ENCODE peak calls at places on chromosomes 5 and 9, in six cellular contexts. J is H9, Z is astrocyte, H is K562, K is SK-N-SH, V is psoas muscle. F is an unnamed sample. For H3K4me1 and H3K27me3, the result is how much of the 10 kb centered on the place peaks cover.

GRCh38 chr5:37755581-37755980 is 84.3 kb downstream of the GDNF start:
- DNase-seq in K (no peak), Z (no peak), V (no peak), H (no peak), J (no peak), F (no peak)

GRCh38 chr5:108432024-108432423 is 50.1 kb upstream of the FBXL17 start:
- DNase-seq in V (no peak), Z (peak), K (no peak), J (no peak), H (no peak), F (peak)

GRCh38 chr5:85000671-85001070 is 616.0 kb upstream of the EDIL3 start:
- DNase-seq in H (no peak), J (no peak), Z (peak), V (no peak), K (no peak), F (peak)

GRCh38 chr5:74231697-74232096 is 408.8 kb downstream of the ENC1 start:
- DNase-seq in V (no peak), H (no peak), Z (peak), K (no peak), J (no peak), F (no peak)

GRCh38 chr5:160166069-160166972 is 47.1 kb upstream of the PWWP2A start:
- DNase-seq in J (peak), Z (no peak), K (no peak), V (no peak), H (no peak), F (no peak)

GRCh38 chr9:13568446-13568845 is 289.0 kb upstream of the MPDZ start:
- DNase-seq in V (peak), J (no peak), Z (peak), H (no peak), K (no peak), F (no peak)

GRCh38 chr9:95874303-95874988 is 1.0 kb upstream of the ERCC6L2 start:
- DNase-seq in Z (peak), V (no peak), H (no peak), J (no peak), K (peak), F (no peak)

GRCh38 chr9:129463477-129463876 is 157.4 kb downstream of the C9orf50 start:
- DNase-seq in K (no peak), J (no peak), Z (no peak), V (no peak), H (no peak), F (no peak)

GRCh38 chr5:108615216-108615615 is 132.5 kb upstream of the FER start:
- DNase-seq in J (no peak), Z (no peak), H (no peak), V (no peak), K (no peak), F (no peak)

GRCh38 chr9:115250646-115251045 is 132.7 kb upstream of the TNC start:
- DNase-seq in K (no peak), J (peak), H (no peak), Z (peak), V (no peak), F (peak)

GRCh38 chr9:87140605-87141109 is 193.4 kb upstream of the GAS1 start:
- DNase-seq in H (no peak), J (no peak), K (no peak), V (no peak), Z (no peak), F (no peak)

GRCh38 chr5:30930736-30931135 is 262.8 kb upstream of the CDH6 start:
- DNase-seq in H (no peak), K (no peak), Z (peak), J (no peak), V (no peak), F (no peak)

GRCh38 chr5:22908129-22908528 is 55.0 kb upstream of the CDH12 start:
- DNase-seq in V (no peak), H (no peak), J (no peak), Z (no peak), K (no peak), F (peak)

GRCh38 chr9:135907006-135907434 is 326 bp downstream of the CAMSAP1 start:
- DNase-seq in K (no peak), Z (no peak), J (no peak), V (no peak), H (no peak), F (no peak)

GRCh38 chr9:135906291-135907005 is 898 bp downstream of the CAMSAP1 start:
- DNase-seq in V (no peak), K (peak), Z (peak), J (no peak), H (peak), F (peak)

GRCh38 chr9:135909371-135909770 is 2.0 kb upstream of the CAMSAP1 start:
- DNase-seq in J (no peak), Z (no peak), H (no peak), K (no peak), V (no peak), F (no peak)

GRCh38 chr9:135908334-135909204 is 1.2 kb upstream of the CAMSAP1 start:
- DNase-seq in H (no peak), J (no peak), K (no peak), Z (no peak), V (no peak), F (no peak)

GRCh38 chr9:135907446-135908333 is at the start of gene CAMSAP1:
- DNase-seq in Z (peak), H (peak), K (peak), V (peak), J (peak), F (no peak)
- H3K4me1 ChIP-seq in Z (under half), H (under half), K (under half), V (under half), J (under half), F (under half)

GRCh38 chr9:36842560-36843530 is 191.2 kb downstream of the PAX5 start:
- DNase-seq in K (peak), J (no peak), Z (no peak), H (no peak), V (no peak), F (no peak)

GRCh38 chr9:36840895-36841536 is 193.1 kb downstream of the PAX5 start:
- DNase-seq in V (peak), K (no peak), H (no peak), Z (no peak), J (no peak), F (no peak)

GRCh38 chr9:36836486-36836885 is 197.6 kb downstream of the PAX5 start:
- DNase-seq in K (no peak), V (no peak), H (no peak), Z (no peak), J (no peak), F (no peak)

GRCh38 chr9:36837431-36838405 is 196.3 kb downstream of the PAX5 start:
- DNase-seq in K (no peak), H (no peak), J (no peak), V (no peak), Z (no peak), F (no peak)

DNA sequence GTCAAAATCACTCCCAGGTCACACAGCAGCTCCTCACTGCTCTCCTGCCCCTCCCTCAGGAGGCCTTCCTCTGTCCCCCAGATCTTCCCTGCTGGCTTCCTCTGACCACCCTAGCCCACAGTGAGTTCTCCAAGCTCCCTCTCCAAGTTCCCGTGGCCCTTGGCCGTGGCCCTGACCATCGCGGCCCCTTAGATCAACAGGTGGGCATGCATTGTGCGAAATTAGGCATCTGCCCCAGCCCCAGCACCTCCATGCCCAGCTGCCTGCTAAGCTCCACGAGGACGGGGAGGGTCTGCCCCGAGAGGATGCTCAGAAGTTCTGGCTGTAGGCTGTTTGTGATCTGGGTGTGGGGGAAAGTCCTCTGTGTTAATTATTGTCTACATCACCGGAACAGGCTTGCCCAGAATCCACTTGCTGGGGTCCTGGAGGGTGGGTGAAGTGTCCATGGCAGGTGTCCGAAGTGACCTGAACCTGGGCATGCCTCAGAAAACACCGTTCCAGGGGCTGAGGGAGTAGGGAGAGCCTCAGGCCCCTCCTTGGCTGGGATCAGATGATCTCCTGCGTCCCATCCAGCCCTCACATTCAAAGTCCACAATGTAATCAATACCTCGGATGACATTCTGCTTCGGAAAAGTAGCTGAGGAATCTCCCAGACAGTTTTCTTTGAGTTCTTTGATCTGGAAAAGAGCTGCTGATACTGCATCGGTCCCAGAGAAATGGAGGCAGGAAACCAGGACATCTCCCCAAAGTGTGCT is 194.8 kb downstream of the PAX5 start:
- DNase-seq in Z (no peak), H (no peak), J (no peak), K (no peak), V (no peak), F (no peak)
- H3K27me3 ChIP-seq in Z (under half), H (under half), J (under half), K (under half), V (under half), F (under half)

DNA sequence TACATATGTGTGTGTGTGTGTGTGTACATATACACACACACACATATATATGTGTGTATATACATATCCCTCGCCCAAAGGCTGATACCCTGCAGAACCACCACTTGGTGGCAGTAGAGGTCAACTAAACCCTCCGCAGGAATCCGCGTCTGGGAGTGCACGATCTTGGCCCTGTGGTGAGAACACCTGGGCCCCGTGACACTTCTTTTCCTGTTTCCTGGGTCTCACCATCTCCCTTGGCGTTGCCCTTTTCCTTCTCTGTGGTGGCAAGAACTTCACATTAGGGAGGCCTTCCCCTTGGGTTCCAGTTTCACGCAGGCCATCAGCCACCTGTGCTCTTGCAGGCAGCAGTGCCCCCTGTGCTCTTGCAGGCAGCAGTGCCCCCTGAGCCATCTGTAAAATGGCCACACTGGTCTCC is 8.2 kb downstream of the IL9 start:
- DNase-seq in Z (peak), V (peak), J (peak), H (peak), K (peak), F (peak)
- TF ChIP-seq CTCF in Z (peak), V (peak), J (peak), H (peak), K (peak), F (peak)

GRCh38 chr9:136567651-136568287 is 21.9 kb upstream of the NOTCH1 start:
- DNase-seq in K (no peak), V (peak), H (peak), Z (peak), J (peak), F (peak)

GRCh38 chr9:136566899-136567298 is 21.1 kb upstream of the NOTCH1 start:
- DNase-seq in V (peak), K (peak), H (no peak), J (no peak), Z (no peak), F (no peak)

GRCh38 chr9:136570191-136570845 is 24.5 kb upstream of the NOTCH1 start:
- DNase-seq in V (peak), Z (no peak), J (no peak), K (no peak), H (no peak), F (no peak)

GRCh38 chr9:136569526-136570148 is 23.8 kb upstream of the NOTCH1 start:
- DNase-seq in J (no peak), K (no peak), Z (no peak), V (peak), H (no peak), F (no peak)

GRCh38 chr9:136568288-136569081 is 22.6 kb upstream of the NOTCH1 start:
- DNase-seq in J (no peak), V (no peak), H (no peak), Z (no peak), K (no peak), F (no peak)
- H3K4me1 ChIP-seq in J (under half), V (under half), H (under half), Z (half or more), K (under half), F (under half)

GRCh38 chr9:88828492-88828974 is 162.7 kb upstream of the S1PR3 start:
- DNase-seq in K (peak), H (no peak), V (no peak), J (no peak), Z (no peak), F (no peak)
- H3K27me3 ChIP-seq in K (under half), H (under half), V (under half), J (under half), Z (under half), F (under half)

DNA sequence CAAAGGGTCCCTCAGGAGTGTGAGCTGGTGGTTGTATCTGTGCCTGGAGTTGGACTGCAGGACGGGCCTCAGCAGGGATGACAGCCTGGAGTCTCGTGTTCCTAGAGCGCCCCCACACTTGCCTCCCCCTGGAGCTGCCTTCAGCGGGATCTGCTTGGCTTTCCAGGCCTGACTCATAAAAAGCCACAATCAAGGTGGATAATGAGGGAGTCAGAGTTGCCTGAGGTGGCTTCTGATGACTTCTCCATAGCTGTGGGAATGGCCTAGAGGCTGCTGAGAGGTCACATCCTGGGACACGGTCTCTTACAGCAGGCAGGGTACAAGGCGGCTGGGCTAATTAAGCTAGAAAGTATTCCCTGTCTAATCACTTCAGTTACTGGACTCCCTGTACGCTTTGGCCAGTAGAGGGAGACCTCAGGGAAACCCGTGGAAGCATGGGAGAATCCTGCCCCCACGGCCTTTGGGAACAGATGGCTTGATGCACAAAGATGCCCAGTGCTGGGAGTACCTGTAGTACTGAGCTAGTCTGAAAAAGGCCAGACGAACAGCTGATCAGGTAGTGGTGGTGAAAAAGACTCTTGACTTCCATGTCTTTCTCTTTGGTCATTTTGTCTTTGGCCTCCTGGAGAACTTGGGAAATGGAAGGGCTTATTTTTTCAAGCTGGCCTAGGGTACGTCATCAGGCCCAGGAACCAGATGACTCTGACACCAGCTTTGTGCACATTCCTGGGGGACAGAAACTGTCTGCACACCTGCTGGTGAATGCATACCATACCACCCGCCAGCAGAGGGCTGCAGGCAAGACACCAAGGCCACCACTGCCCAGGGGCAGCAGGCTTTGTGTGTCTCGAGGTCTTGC is 16.1 kb upstream of the FRRS1L start:
- DNase-seq in V (no peak), J (peak), K (peak), H (peak), Z (peak), F (peak)
- TF ChIP-seq CTCF in V (no peak), J (peak), K (peak), H (peak), Z (peak), F (peak)

F was measured in foreskin keratinocyte.